ENCODE peak calls at places on chromosomes 11 and 22, in nine cellular contexts. R is mammary epithelial cell, J is fibroblast of pulmonary artery, T is bronchial epithelial cell, F is AG10803, B is lung, I is choroid plexus epithelial cell, M is RWPE2, D is cardiac fibroblast. G is an unnamed sample.

GRCh38 chr11:119942021-119942420 is 195.9 kb downstream of the TRIM29 start:
- DNase-seq in J (no peak), D (no peak), F (no peak), I (no peak), T (no peak), B (no peak), M (no peak), R (no peak), G (peak)

GRCh38 chr11:35242412-35242811 is 103.4 kb downstream of the CD44 start:
- DNase-seq in D (no peak), J (no peak), F (no peak), I (no peak), R (no peak), M (no peak), B (no peak), T (no peak), G (no peak)

GRCh38 chr22:18090286-18090685 is 12.5 kb downstream of the PEX26 start:
- DNase-seq in D (no peak), J (no peak), R (no peak), I (no peak), F (no peak), B (no peak), T (no peak), M (no peak), G (peak)

GRCh38 chr11:18313985-18314763 is 7.8 kb downstream of the HPS5 start:
- DNase-seq in F (peak), J (peak), R (peak), I (peak), B (no peak), D (peak), M (no peak), T (peak), G (no peak)

GRCh38 chr11:78228467-78228866 is 39.7 kb downstream of the USP35 start:
- DNase-seq in J (peak), F (peak), M (no peak), I (peak), B (no peak), T (peak), D (peak), R (peak), G (no peak)

GRCh38 chr11:47189100-47189834 is 3.0 kb upstream of the PACSIN3 start:
- DNase-seq in D (peak), T (peak), R (peak), B (peak), F (peak), I (peak), J (peak), M (peak), G (no peak)

GRCh38 chr11:729492-730074 is 17.7 kb upstream of the TALDO1 start:
- DNase-seq in R (no peak), M (no peak), T (peak), D (no peak), F (no peak), I (no peak), B (no peak), J (no peak), G (no peak)

GRCh38 chr11:30431127-30431814 is 108.4 kb downstream of the ARL14EP start:
- DNase-seq in R (no peak), I (no peak), J (no peak), B (no peak), T (no peak), F (no peak), D (no peak), M (no peak), G (no peak)

GRCh38 chr22:31631381-31631780 is 30.6 kb downstream of the PISD start:
- DNase-seq in F (no peak), R (no peak), M (no peak), B (no peak), J (no peak), I (no peak), D (no peak), T (no peak), G (no peak)

GRCh38 chr11:128856241-128856640 is 10.9 kb downstream of the KCNJ1 start:
- DNase-seq in F (no peak), J (no peak), B (no peak), D (no peak), T (no peak), M (no peak), R (no peak), I (no peak), G (no peak)

GRCh38 chr11:105297463-105297862 is 157.9 kb upstream of the CARD18 start:
- DNase-seq in B (no peak), D (peak), T (peak), J (peak), R (peak), I (peak), F (peak), M (no peak), G (no peak)

GRCh38 chr11:125061237-125061636 is 1.9 kb upstream of the SLC37A2 start:
- DNase-seq in J (no peak), D (no peak), M (no peak), B (no peak), I (no peak), F (no peak), T (no peak), R (no peak), G (no peak)

GRCh38 chr11:70506986-70507385 is 108.7 kb downstream of the CTTN start:
- DNase-seq in F (no peak), J (no peak), R (no peak), T (no peak), D (no peak), M (no peak), I (no peak), B (no peak), G (no peak)

GRCh38 chr11:74012072-74012809 is 3.4 kb upstream of the UCP3 start:
- DNase-seq in T (no peak), M (no peak), I (no peak), J (no peak), R (no peak), D (no peak), F (no peak), B (no peak), G (no peak)

GRCh38 chr22:33919591-33920501 is at the start of gene LARGE1:
- DNase-seq in R (peak), F (peak), B (peak), J (peak), D (peak), I (peak), M (no peak), T (no peak), G (no peak)

GRCh38 chr22:37018086-37018814 is 997 bp downstream of the TST start:
- DNase-seq in B (no peak), J (no peak), D (no peak), M (no peak), R (no peak), F (no peak), T (no peak), I (no peak), G (no peak)

GRCh38 chr11:68312780-68313573 is 586 bp downstream of the LRP5 start:
- DNase-seq in D (no peak), J (no peak), B (no peak), R (no peak), I (no peak), T (no peak), M (no peak), F (no peak), G (no peak)

GRCh38 chr11:131538322-131538721 is 167.9 kb downstream of the NTM start:
- DNase-seq in I (no peak), M (no peak), J (no peak), R (no peak), T (no peak), F (no peak), D (no peak), B (no peak), G (no peak)

GRCh38 chr11:100438366-100438765 is 248.7 kb upstream of the ARHGAP42 start:
- DNase-seq in I (no peak), F (no peak), R (no peak), B (no peak), T (no peak), J (no peak), M (no peak), D (no peak), G (no peak)

GRCh38 chr22:17422736-17423343 is 53.6 kb downstream of the CECR2 start:
- DNase-seq in R (no peak), F (no peak), T (no peak), J (no peak), I (no peak), D (no peak), M (no peak), B (no peak), G (no peak)

GRCh38 chr11:118735203-118735602 is 55.8 kb upstream of the TREH start:
- DNase-seq in M (no peak), D (no peak), I (no peak), T (peak), B (no peak), J (no peak), R (peak), F (no peak), G (peak)

GRCh38 chr11:72737341-72737740 is 14.9 kb downstream of the ARAP1 start:
- DNase-seq in F (no peak), I (no peak), R (no peak), M (no peak), D (no peak), B (no peak), J (no peak), T (no peak), G (no peak)

DNA sequence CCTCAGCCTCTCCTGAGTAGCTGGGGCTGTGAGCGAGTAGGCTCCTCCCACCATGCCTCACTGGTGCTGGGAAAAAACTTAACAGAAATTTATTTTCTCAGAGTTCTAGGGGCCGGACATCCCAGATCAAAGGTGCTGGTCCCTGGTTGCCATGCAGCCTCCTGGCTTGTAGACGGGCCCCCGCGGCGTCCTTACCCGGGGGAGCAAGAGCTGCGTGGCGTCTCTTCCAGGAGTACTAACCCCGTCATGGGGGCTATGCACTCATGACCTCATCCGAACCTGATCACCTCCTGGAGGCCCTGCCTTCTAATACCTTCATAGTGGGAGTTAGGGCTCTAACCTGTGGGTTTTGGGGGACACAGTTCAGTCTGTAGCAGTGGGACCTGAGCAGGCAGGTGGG is 2.6 kb downstream of the TRABD start:
- DNase-seq in R (no peak), D (no peak), J (no peak), F (no peak), I (no peak), B (no peak), M (no peak), T (no peak), G (no peak)
- H3K4me3 ChIP-seq in R (no peak), D (no peak), J (no peak), F (no peak), I (no peak), B (no peak), M (no peak), T (no peak), G (no peak)

DNA sequence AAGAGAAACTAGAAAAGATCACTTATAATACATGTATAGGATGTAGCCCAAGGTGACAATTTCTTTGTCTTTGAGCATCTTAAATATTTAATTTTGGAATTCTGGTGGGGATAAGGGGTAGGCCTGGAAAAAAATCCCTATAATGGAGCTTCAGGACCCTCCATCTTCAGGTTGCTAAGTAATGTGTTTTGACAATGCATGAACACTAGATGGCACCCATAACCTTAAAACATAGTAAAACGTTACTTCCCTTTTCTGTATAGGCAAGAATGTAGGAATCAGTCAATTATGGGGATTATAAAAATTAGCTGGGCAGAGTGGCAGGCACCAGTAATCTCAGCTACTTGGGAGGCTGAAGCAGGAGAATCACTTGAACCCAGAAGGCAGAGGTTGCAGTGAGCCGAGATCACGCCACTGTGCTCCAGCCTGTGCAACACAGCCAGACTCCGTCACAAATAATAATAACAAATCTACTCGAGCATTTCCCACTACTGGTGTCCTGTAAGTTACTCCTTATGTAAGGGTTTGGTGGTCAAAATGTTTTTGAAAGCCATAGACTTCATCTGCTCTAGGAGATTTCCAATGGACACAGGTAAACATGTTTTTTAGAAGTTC is 541.9 kb upstream of the CCDC90B start:
- DNase-seq in T (peak), R (no peak), F (peak), B (no peak), J (peak), M (no peak), D (peak), I (peak), G (no peak)
- H3K4me3 ChIP-seq in T (no peak), R (no peak), F (peak), B (no peak), J (no peak), M (no peak), D (no peak), I (peak), G (no peak)

GRCh38 chr11:113387605-113388211 is at the start of gene ANKK1:
- DNase-seq in M (no peak), D (no peak), J (no peak), T (peak), B (no peak), I (no peak), R (no peak), F (no peak), G (no peak)
- H3K4me3 ChIP-seq in M (no peak), D (no peak), J (no peak), T (peak), B (no peak), I (peak), R (no peak), F (no peak), G (no peak)

GRCh38 chr11:12725863-12726666 is 51.8 kb downstream of the TEAD1 start:
- DNase-seq in R (peak), I (peak), J (peak), T (peak), B (no peak), D (peak), F (no peak), M (no peak), G (no peak)
- H3K4me3 ChIP-seq in R (no peak), I (no peak), J (no peak), T (no peak), B (no peak), D (no peak), F (no peak), M (no peak), G (no peak)

GRCh38 chr22:19629331-19629719 is 85.0 kb upstream of the SEPTIN5 start:
- DNase-seq in T (no peak), I (no peak), F (no peak), R (no peak), M (no peak), J (no peak), D (no peak), B (no peak), G (peak)
- H3K4me3 ChIP-seq in T (no peak), I (no peak), F (no peak), R (no peak), M (no peak), J (no peak), D (no peak), B (no peak), G (no peak)

DNA sequence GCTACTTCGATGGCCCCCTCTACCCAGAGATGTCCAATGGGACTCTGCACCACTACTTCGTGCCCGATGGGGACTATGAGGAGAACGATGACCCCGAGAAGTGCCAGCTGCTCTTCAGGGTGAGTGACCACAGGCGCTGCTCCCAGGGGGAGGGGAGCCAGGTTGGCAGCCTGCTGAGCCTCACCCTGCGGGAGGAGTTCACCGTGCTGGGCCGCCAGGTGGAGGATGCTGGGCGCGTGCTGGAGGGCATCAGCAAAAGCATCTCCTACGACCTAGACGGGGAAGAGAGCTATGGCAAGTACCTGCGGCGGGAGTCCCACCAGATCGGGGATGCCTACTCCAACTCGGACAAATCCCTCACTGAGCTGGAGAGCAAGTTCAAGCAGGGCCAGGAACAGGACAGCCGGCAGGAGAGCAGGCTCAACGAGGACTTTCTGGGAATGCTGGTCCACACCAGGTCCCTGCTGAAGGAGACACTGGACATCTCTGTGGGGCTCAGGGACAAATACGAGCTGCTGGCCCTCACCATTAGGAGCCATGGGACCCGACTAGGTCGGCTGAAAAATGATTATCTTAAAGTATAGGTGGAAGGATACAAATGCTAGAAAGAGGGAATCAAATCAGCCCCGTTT is 783 bp downstream of the FIBIN start:
- DNase-seq in F (peak), D (peak), R (no peak), J (no peak), I (no peak), M (peak), T (no peak), B (no peak), G (peak)
- H3K4me3 ChIP-seq in F (peak), D (peak), R (peak), J (peak), I (peak), M (peak), T (peak), B (peak), G (peak)

GRCh38 chr11:121463689-121464335 is 11.0 kb upstream of the SORL1-AS1 start:
- DNase-seq in D (no peak), I (no peak), J (no peak), B (no peak), R (no peak), M (no peak), T (no peak), F (no peak), G (no peak)

GRCh38 chr11:121466063-121466794 is 13.5 kb upstream of the SORL1-AS1 start:
- DNase-seq in F (peak), R (peak), I (peak), D (peak), M (peak), J (peak), B (peak), T (peak), G (peak)

GRCh38 chr11:121467965-121468364 is 15.2 kb upstream of the SORL1-AS1 start:
- DNase-seq in F (no peak), J (no peak), D (no peak), B (peak), T (peak), I (no peak), M (no peak), R (peak), G (no peak)

GRCh38 chr11:121464352-121464946 is 11.7 kb upstream of the SORL1-AS1 start:
- DNase-seq in J (peak), I (peak), B (peak), T (peak), F (peak), D (peak), M (peak), R (peak), G (peak)

DNA sequence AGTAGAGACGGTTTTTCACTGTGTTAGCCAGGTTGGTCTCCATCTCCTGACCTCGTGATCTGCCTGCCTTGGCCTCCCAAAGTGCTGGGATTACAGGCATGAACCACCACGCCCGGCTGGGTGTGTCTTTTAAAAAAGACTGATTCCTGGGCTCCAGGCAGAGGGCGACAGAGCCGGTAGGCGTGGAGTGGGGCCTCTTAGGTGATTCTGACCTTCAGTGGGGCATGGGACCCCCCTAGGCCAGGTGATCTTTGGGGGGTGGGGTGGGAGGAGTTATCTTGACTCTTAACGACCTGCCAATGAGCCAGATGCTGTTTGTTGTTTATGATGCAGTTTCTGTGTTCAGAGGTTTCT is 12.9 kb upstream of the SORL1-AS1 start:
- DNase-seq in R (no peak), B (no peak), M (no peak), J (no peak), I (no peak), T (no peak), F (no peak), D (no peak), G (no peak)
- H3K4me3 ChIP-seq in R (no peak), B (no peak), M (no peak), J (no peak), I (no peak), T (no peak), F (no peak), D (no peak), G (no peak)

G was measured in lower leg skin.